ENCODE peak calls at places on chromosome 22, in six cellular contexts. J is lower lobe of right lung, Q is cardiac muscle cell, W is GM23338, G is IMR-90, U is A549. I is an unnamed sample.

GRCh38 chr22:30196141-30196866 is 50.3 kb downstream of the LIF start:
- DNase-seq in J (peak), Q (peak), W (peak), G (peak), U (peak), I (peak)

GRCh38 chr22:39293766-39294368 is 25.6 kb downstream of the RPL3 start:
- DNase-seq in J (no peak), Q (no peak), W (no peak), G (no peak), U (no peak), I (no peak)

GRCh38 chr22:30263883-30264282 is 2.8 kb downstream of the OSM start:
- DNase-seq in J (no peak), Q (no peak), W (no peak), G (no peak), U (no peak), I (no peak)

GRCh38 chr22:39624501-39624821 is 53.9 kb downstream of the CACNA1I start:
- DNase-seq in J (no peak), Q (peak), W (peak), G (no peak), U (no peak), I (peak)

GRCh38 chr22:30889996-30890480 is 78.5 kb downstream of the MORC2 start:
- DNase-seq in J (no peak), Q (no peak), W (no peak), G (no peak), U (no peak), I (no peak)

GRCh38 chr22:21961886-21962654 is 9.4 kb upstream of the PPM1F start:
- DNase-seq in J (no peak), Q (no peak), W (no peak), G (peak), U (peak), I (no peak)

GRCh38 chr22:50718352-50718709 is 19.7 kb upstream of the ACR start:
- DNase-seq in J (no peak), Q (no peak), W (no peak), G (no peak), U (no peak), I (no peak)

GRCh38 chr22:21445437-21446127 is 21.6 kb upstream of the TMEM191C start:
- DNase-seq in J (peak), Q (no peak), W (no peak), G (no peak), U (no peak), I (no peak)

GRCh38 chr22:38850941-38851849 is 7.4 kb upstream of the NPTXR start:
- DNase-seq in J (no peak), Q (no peak), W (no peak), G (peak), U (peak), I (no peak)

GRCh38 chr22:20408891-20409290 is 14.9 kb downstream of the ZNF74 start:
- DNase-seq in J (peak), Q (no peak), W (no peak), G (no peak), U (no peak), I (no peak)

GRCh38 chr22:17172172-17172833 is 13.2 kb upstream of the HDHD5 start:
- DNase-seq in J (peak), Q (peak), W (peak), G (no peak), U (no peak), I (no peak)

GRCh38 chr22:42708393-42708792 is 12.3 kb downstream of the A4GALT start:
- DNase-seq in J (no peak), Q (no peak), W (no peak), G (no peak), U (no peak), I (no peak)

GRCh38 chr22:50705219-50705691 is 32.6 kb downstream of the SHANK3 start:
- DNase-seq in J (peak), Q (peak), W (peak), G (peak), U (no peak), I (no peak)

GRCh38 chr22:35894937-35895708 is 133.5 kb downstream of the RBFOX2 start:
- DNase-seq in J (no peak), Q (peak), W (no peak), G (peak), U (peak), I (no peak)

GRCh38 chr22:49263101-49263500 is 564.6 kb downstream of the BRD1 start:
- DNase-seq in J (no peak), Q (no peak), W (no peak), G (no peak), U (no peak), I (no peak)

GRCh38 chr22:47767403-47767802 is 1005.0 kb downstream of the TBC1D22A start:
- DNase-seq in J (no peak), Q (no peak), W (no peak), G (no peak), U (no peak), I (no peak)

GRCh38 chr22:19038728-19039447 is 83.3 kb downstream of the DGCR2 start:
- DNase-seq in J (peak), Q (no peak), W (peak), G (no peak), U (no peak), I (no peak)

GRCh38 chr22:19607198-19608113 is 83.2 kb upstream of the CLDN5 start:
- DNase-seq in J (no peak), Q (no peak), W (peak), G (peak), U (no peak), I (no peak)

GRCh38 chr22:39128508-39128907 is 24.0 kb downstream of the CBX7 start:
- DNase-seq in J (no peak), Q (no peak), W (no peak), G (no peak), U (no peak), I (no peak)

GRCh38 chr22:19382240-19382639 is 49.3 kb downstream of the HIRA start:
- DNase-seq in J (no peak), Q (no peak), W (no peak), G (no peak), U (no peak), I (no peak)

DNA sequence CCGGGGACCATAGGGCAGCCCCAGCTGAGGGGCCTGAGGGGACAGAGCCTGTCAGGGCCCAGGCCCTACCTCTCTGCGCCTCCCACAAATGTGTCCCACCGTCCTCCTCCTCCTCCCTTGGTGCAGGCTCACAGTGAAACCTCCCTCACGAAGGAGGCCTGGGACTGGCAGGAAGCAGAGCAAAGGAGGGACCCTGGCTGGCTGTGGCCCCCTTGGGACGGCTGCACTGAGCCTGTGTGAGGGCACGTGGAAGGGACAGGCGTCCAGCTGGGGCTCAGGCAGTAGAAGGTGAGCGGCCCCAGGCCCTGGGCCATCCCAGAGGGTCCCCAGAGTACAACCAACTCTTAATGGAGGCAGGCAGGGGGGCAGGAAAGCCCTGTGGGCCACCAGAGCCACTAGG is 60.7 kb downstream of the ELFN2 start:
- DNase-seq in J (no peak), Q (no peak), W (no peak), G (no peak), U (no peak), I (no peak)
- H3K27ac ChIP-seq in J (no peak), Q (no peak), W (no peak), G (no peak), U (no peak), I (no peak)

GRCh38 chr22:32528984-32529982 is 54.7 kb downstream of the FBXO7 start:
- DNase-seq in J (peak), Q (peak), W (peak), G (peak), U (peak), I (peak)
- TF ChIP-seq CTCF in J (peak), Q (peak), W (peak), G (peak), U (peak), I (peak)

GRCh38 chr22:41544671-41545476 is 604 bp upstream of the POLR3H start:
- DNase-seq in J (no peak), Q (no peak), W (no peak), G (no peak), U (no peak), I (no peak)
- H3K4me3 ChIP-seq in J (peak), Q (peak), W (peak), G (peak), U (peak), I (peak)

GRCh38 chr22:44999687-45000086 is 10.1 kb downstream of the PHF21B start:
- DNase-seq in J (no peak), Q (no peak), W (no peak), G (no peak), U (no peak), I (peak)
- H3K27ac ChIP-seq in J (no peak), Q (no peak), W (peak), G (no peak), U (no peak), I (peak)

DNA sequence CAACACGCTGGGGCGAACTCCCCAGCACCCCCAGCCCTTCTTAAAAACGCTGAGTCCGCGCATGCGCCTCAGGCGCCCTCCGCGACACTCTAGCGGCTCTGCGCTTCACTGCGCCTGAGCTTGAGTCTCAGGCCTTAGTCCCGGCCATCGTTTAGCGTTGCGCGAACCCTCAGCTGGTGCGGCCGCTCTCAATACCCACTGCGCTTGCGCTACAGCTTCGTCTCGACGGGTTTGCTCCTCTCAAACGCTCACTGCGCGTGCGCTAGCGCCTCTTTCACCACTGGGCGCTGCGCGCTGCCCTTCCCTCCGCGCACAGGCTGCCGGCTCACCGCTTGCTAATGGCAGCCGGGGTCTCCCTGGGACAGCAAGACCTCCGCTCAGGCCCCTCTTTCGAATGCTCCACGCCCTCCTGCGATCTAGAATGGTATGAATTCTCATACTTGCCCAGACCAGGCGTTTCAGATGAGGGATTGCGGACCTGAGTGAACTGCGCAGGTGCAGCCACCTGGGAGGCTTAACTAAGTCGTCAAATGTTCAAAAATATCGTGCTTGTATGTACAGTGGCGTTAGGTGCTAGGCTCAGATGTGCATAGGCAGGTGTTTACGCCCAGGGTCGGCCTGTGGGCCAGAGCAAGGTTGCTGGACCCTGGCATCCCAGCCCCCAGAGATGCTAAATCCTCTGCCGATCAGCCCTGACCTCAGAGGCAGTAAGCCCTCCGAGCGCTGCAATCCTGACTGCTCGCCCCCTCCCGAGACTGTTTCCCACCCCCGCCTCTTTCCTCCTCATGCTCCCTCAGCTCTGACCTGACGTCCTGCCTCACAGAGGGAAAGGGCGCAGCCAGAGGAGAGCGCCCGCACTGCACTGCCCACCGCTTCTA is at the start of gene SLC2A11:
- DNase-seq in J (peak), Q (peak), W (peak), G (peak), U (peak), I (peak)
- TF ChIP-seq CTCF in J (peak), Q (no peak), W (peak), G (peak), U (no peak), I (peak)

I was measured in WERI-Rb-1.